ENCODE peak calls at places on chromosome 22, in four cellular contexts. S, T, G and K are unnamed samples.

GRCh38 chr22:43537019-43537585 is 125.3 kb downstream of the MPPED1 start:
- DNase-seq in S (no peak), T (no peak), G (no peak), K (peak; percentile 22)

GRCh38 chr22:25668437-25668836 is 73.6 kb upstream of the MYO18B start:
- DNase-seq in S (no peak), T (peak; percentile 55), G (no peak), K (peak; percentile 92)

GRCh38 chr22:47154621-47155081 is 392.2 kb downstream of the TBC1D22A start:
- DNase-seq in S (no peak), T (peak; percentile 88), G (no peak), K (no peak)

GRCh38 chr22:21020802-21021429 is 6.0 kb downstream of the P2RX6 start:
- DNase-seq in S (peak; percentile 73), T (peak; percentile 71), G (no peak), K (no peak)

GRCh38 chr22:23305922-23306374 is 125.6 kb downstream of the BCR start:
- DNase-seq in S (no peak), T (peak; percentile 75), G (no peak), K (no peak)

GRCh38 chr22:19665784-19666662 is 48.3 kb upstream of the SEPTIN5 start:
- DNase-seq in S (no peak), T (no peak), G (no peak), K (no peak)

GRCh38 chr22:43479962-43480361 is 68.1 kb downstream of the MPPED1 start:
- DNase-seq in S (no peak), T (no peak), G (no peak), K (no peak)

GRCh38 chr22:23565288-23565941 is 14.7 kb downstream of the IGLL1 start:
- DNase-seq in S (peak; percentile 76), T (peak; percentile 67), G (no peak), K (no peak)

GRCh38 chr22:29306830-29307657 is 594 bp downstream of the GAS2L1 start:
- DNase-seq in S (no peak), T (peak; percentile 93), G (no peak), K (peak; percentile 39)

GRCh38 chr22:16917144-16918003 is 90.6 kb downstream of the GAB4 start:
- DNase-seq in S (peak; percentile 89), T (peak; percentile 53), G (peak; percentile 12), K (peak; percentile 57)

GRCh38 chr22:19398680-19399079 is 32.9 kb downstream of the HIRA start:
- DNase-seq in S (no peak), T (no peak), G (no peak), K (no peak)

GRCh38 chr22:44217346-44217745 is 36.6 kb downstream of the PARVG start:
- DNase-seq in S (peak; percentile 16), T (no peak), G (no peak), K (no peak)

GRCh38 chr22:32546935-32547334 is 72.3 kb downstream of the FBXO7 start:
- DNase-seq in S (no peak), T (no peak), G (no peak), K (no peak)

GRCh38 chr22:39350803-39351688 is 1.3 kb downstream of the SYNGR1 start:
- DNase-seq in S (no peak), T (no peak), G (no peak), K (no peak)

GRCh38 chr22:39351689-39352214 is 2.0 kb downstream of the SYNGR1 start:
- DNase-seq in S (no peak), T (no peak), G (peak; percentile 25), K (no peak)

GRCh38 chr22:39348909-39349505 is 784 bp upstream of the SYNGR1 start:
- DNase-seq in S (no peak), T (peak; percentile 66), G (no peak), K (no peak)

GRCh38 chr22:39349967-39350802 is at the start of gene SYNGR1:
- DNase-seq in S (no peak), T (peak; percentile 69), G (no peak), K (no peak)

DNA sequence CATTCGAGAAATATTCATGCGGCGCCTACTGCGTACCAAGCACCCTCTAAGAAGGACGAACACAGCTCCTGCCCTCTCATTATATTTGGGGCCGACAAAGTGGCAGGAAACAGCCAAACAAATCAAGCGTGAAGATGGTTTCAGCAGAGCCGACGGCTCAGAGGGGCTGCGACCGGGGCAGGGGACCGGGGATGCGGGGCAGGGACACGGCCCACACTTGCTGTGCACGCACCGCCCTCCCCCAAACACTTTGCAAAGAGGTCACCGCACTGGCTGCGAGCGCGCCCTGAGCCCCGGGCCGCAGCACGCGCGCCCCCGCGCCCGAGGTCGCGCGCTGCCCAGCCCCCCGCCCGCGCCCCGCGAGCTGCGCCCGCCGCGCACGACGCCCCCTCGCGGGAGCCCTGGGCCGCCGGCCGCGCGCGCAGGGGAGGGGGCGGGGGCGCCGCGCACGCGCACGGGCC is 255 bp upstream of the SYNGR1 start:
- DNase-seq in S (peak; percentile 70), T (peak; percentile 95), G (no peak), K (no peak)
- TF ChIP-seq TCF12 in S (no peak), T (no peak), G (no peak), K (no peak)

GRCh38 chr22:41915035-41915782 is at the start of gene SHISA8:
- DNase-seq in S (no peak), T (peak; percentile 70), G (no peak), K (no peak)
- TF ChIP-seq TCF12 in S (no peak), T (no peak), G (no peak), K (no peak)

GRCh38 chr22:38610234-38610633 is 40.3 kb upstream of the DMC1 start:
- DNase-seq in S (no peak), T (no peak), G (no peak), K (no peak)

GRCh38 chr22:38611559-38611958 is 41.6 kb upstream of the DMC1 start:
- DNase-seq in S (no peak), T (no peak), G (no peak), K (no peak)

GRCh38 chr22:38612217-38613006 is 42.4 kb upstream of the DMC1 start:
- DNase-seq in S (no peak), T (no peak), G (no peak), K (no peak)

GRCh38 chr22:38614331-38615122 is 41.7 kb downstream of the FAM227A start:
- DNase-seq in S (no peak), T (no peak), G (no peak), K (peak; percentile 32)

DNA sequence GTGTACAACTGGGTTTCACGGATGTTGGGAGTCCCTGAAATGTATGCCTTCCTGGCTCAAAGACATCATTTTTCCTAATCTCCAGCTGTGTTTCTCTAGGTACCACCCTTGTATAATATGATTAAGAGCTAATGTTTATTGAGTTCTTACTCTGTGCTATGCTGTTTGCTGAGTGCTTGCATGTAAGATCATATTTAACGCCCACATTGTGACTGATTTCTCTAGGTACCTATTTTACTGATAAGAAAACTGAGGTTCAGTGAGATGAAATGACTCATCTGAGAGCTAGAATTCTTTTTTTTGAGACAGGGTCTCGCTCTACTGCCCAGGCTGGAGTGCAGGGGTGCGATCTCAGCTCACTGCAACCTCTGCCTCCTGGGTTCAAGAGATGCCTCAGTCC is 42.6 kb downstream of the FAM227A start:
- DNase-seq in S (no peak), T (no peak), G (peak; percentile 0), K (no peak)
- TF ChIP-seq TCF12 in S (no peak), T (no peak), G (no peak), K (no peak)

GRCh38 chr22:24592846-24593809 is at the start of gene LRRC75B:
- DNase-seq in S (peak; percentile 91), T (peak; percentile 99), G (no peak), K (peak; percentile 85)
- TF ChIP-seq TCF12 in S (no peak), T (no peak), G (no peak), K (no peak)

DNA sequence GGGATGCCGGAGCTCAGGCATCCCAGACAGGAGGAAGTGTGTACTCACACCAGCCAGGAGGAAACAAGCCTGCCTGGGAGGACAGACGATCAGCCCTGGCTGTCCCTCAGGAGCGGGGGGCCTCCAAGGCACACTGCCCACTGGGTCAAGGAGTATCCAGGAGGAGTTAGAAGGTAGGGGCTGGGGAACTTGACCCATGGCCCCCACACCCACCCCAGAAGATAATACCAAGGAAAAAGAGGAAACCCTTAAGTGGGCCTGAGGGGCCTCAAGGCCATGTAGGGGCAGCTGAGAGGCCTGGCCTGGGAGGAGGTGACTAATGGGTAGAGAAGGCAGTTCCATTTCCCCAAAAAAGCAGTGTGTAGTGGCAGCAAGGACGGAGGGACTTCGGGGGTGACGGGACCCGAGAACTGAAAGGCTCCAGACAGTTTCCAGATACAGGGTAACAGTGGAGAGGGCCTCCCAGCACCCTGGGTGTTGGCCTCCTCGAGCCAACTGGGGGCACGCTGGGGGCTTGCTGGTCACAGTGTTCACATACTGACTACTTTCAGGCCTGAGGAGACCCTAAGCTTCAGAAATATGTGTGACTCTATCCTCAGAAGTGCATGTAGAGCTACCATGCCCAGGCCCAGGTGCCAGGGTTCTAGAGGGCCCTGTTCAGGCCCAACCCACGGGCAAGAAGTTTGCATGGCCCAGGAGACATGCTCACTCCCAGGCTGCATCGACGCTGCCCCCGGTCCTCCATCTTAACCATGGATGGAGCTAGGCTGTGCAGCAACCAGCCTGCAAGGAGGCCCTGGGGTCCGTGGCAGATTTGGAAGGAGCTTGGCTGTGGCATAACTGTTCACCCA is 75.7 kb upstream of the PITPNB start:
- DNase-seq in S (no peak), T (no peak), G (no peak), K (no peak)
- TF ChIP-seq TCF12 in S (no peak), T (no peak), G (no peak), K (no peak)

GRCh38 chr22:48226026-48227013 is 1463.9 kb downstream of the TBC1D22A start:
- DNase-seq in S (peak; percentile 27), T (no peak), G (no peak), K (no peak)
- TF ChIP-seq TCF12 in S (no peak), T (no peak), G (no peak), K (no peak)